ENCODE peak calls at places on chromosomes 6 and 20, in four cellular contexts. U is GM12891, G is mammary epithelial cell, J is amniotic stem cell. R is an unnamed sample.

GRCh38 chr6:90350689-90351554 is 54.3 kb upstream of the BACH2 start:
- DNase-seq in U (no peak), G (no peak), J (no peak), R (no peak)

GRCh38 chr20:4444404-4444803 is 277.3 kb upstream of the PRND start:
- DNase-seq in U (no peak), G (peak), J (no peak), R (no peak)

GRCh38 chr20:52145587-52145986 is 46.0 kb downstream of the ZFP64 start:
- DNase-seq in U (no peak), G (peak), J (no peak), R (no peak)

GRCh38 chr20:35972445-35972844 is 4.1 kb downstream of the CNBD2 start:
- DNase-seq in U (no peak), G (no peak), J (no peak), R (no peak)

GRCh38 chr20:63135411-63135810 is 80.5 kb downstream of the YTHDF1 start:
- DNase-seq in U (no peak), G (no peak), J (no peak), R (no peak)

GRCh38 chr6:139686308-139686707 is 311.9 kb upstream of the CITED2 start:
- DNase-seq in U (no peak), G (no peak), J (no peak), R (no peak)

GRCh38 chr20:4059631-4060030 is 44.3 kb upstream of the RNF24 start:
- DNase-seq in U (no peak), G (no peak), J (no peak), R (no peak)

GRCh38 chr6:56691201-56691595 is 48.5 kb upstream of the DST start:
- DNase-seq in U (no peak), G (no peak), J (no peak), R (no peak)

GRCh38 chr20:24034820-24035219 is 46.2 kb upstream of the GGTLC1 start:
- DNase-seq in U (no peak), G (peak), J (no peak), R (no peak)

GRCh38 chr6:43391448-43392031 is 22.1 kb upstream of the ZNF318 start:
- DNase-seq in U (no peak), G (no peak), J (no peak), R (no peak)

GRCh38 chr6:37283268-37283667 is 25.3 kb upstream of the TMEM217 start:
- DNase-seq in U (no peak), G (no peak), J (no peak), R (no peak)

GRCh38 chr6:45956663-45957062 is 59.0 kb downstream of the CLIC5 start:
- DNase-seq in U (no peak), G (no peak), J (no peak), R (no peak)

GRCh38 chr6:134170844-134171243 is 118.4 kb upstream of the SLC2A12 start:
- DNase-seq in U (no peak), G (peak), J (no peak), R (peak)

GRCh38 chr6:29797120-29797519 is 30.5 kb upstream of the HLA-G start:
- DNase-seq in U (no peak), G (peak), J (peak), R (no peak)

GRCh38 chr6:4943716-4944115 is 60.1 kb downstream of the RPP40 start:
- DNase-seq in U (no peak), G (no peak), J (no peak), R (no peak)

GRCh38 chr20:34022154-34022842 is 28.6 kb downstream of the RALY start:
- DNase-seq in U (no peak), G (peak), J (no peak), R (no peak)

GRCh38 chr6:33709605-33710295 is 1.8 kb downstream of the UQCC2 start:
- DNase-seq in U (no peak), G (no peak), J (no peak), R (no peak)

GRCh38 chr6:80094017-80094416 is 12.5 kb upstream of the BCKDHB start:
- DNase-seq in U (no peak), G (no peak), J (peak), R (no peak)

GRCh38 chr20:11338506-11339306 is 579.0 kb upstream of the BTBD3 start:
- DNase-seq in U (no peak), G (peak), J (no peak), R (no peak)

GRCh38 chr20:38680492-38681118 is 43.7 kb upstream of the SLC32A1 start:
- DNase-seq in U (no peak), G (peak), J (no peak), R (peak)

GRCh38 chr20:15759546-15760216 is 813.6 kb downstream of the KIF16B start:
- DNase-seq in U (no peak), G (no peak), J (no peak), R (no peak)

GRCh38 chr6:36631326-36632046 is 37.3 kb downstream of the SRSF3 start:
- DNase-seq in U (no peak), G (no peak), J (no peak), R (no peak)

GRCh38 chr6:157228421-157229218 is 94.7 kb downstream of the TMEM242 start:
- DNase-seq in U (no peak), G (no peak), J (no peak), R (no peak)

GRCh38 chr20:52724586-52724985 is 247.6 kb upstream of the TSHZ2 start:
- DNase-seq in U (no peak), G (no peak), J (no peak), R (no peak)

GRCh38 chr6:155325700-155326516 is 11.6 kb upstream of the TFB1M start:
- DNase-seq in U (no peak), G (no peak), J (no peak), R (no peak)

GRCh38 chr6:108193120-108193519 is 27.3 kb downstream of the NR2E1 start:
- DNase-seq in U (no peak), G (no peak), J (no peak), R (no peak)

GRCh38 chr20:47008842-47009518 is 114.3 kb downstream of the EYA2 start:
- DNase-seq in U (no peak), G (no peak), J (no peak), R (no peak)

GRCh38 chr6:24052632-24053031 is 73.4 kb upstream of the NRSN1 start:
- DNase-seq in U (no peak), G (no peak), J (no peak), R (no peak)

GRCh38 chr6:27839303-27840081 is 72.7 kb downstream of the OR2B2 start:
- DNase-seq in U (no peak), G (peak), J (peak), R (no peak)

GRCh38 chr20:34561661-34562060 is 3.1 kb downstream of the MAP1LC3A start:
- DNase-seq in U (no peak), G (no peak), J (no peak), R (no peak)

GRCh38 chr6:106128981-106129761 is 43.0 kb downstream of the PRDM1 start:
- DNase-seq in U (no peak), G (peak), J (peak), R (no peak)

GRCh38 chr6:144104898-144105487 is 9.6 kb upstream of the SF3B5 start:
- DNase-seq in U (no peak), G (peak), J (peak), R (no peak)

GRCh38 chr6:71028877-71029252 is 72.0 kb upstream of the B3GAT2 start:
- DNase-seq in U (no peak), G (no peak), J (no peak), R (no peak)

GRCh38 chr20:23084282-23084844 is 1.8 kb downstream of the CD93 start:
- DNase-seq in U (no peak), G (no peak), J (no peak), R (no peak)

GRCh38 chr20:62088258-62089127 is 22.8 kb upstream of the TAF4 start:
- DNase-seq in U (no peak), G (peak), J (peak), R (no peak)

GRCh38 chr6:52726741-52727535 is 36.3 kb downstream of the GSTA2 start:
- DNase-seq in U (no peak), G (peak), J (no peak), R (no peak)

GRCh38 chr6:11625302-11625701 is 87.8 kb downstream of the TMEM170B start:
- DNase-seq in U (no peak), G (no peak), J (no peak), R (no peak)

GRCh38 chr6:56890683-56891429 is 64.1 kb upstream of the BEND6 start:
- DNase-seq in U (peak), G (peak), J (peak), R (no peak)

GRCh38 chr6:37913210-37913609 is 93.7 kb downstream of the ZFAND3 start:
- DNase-seq in U (no peak), G (peak), J (no peak), R (no peak)

R was measured in mesothelial cell of epicardium.